ENCODE peak calls at places on chromosome 21, in four cellular contexts. T is AG09319, R is HT1080, A is fibroblast of lung. Q is an unnamed sample.
A peak's percentile ranks its signal among the peaks of the same experiment; 100 is the strongest.

GRCh38 chr21:14889080-14889805 is 175.6 kb downstream of the NRIP1 start:
- DNase-seq in T (no peak), R (no peak), A (peak; percentile 80), Q (peak; percentile 71)

GRCh38 chr21:15692711-15693110 is 37.1 kb upstream of the USP25 start:
- DNase-seq in T (no peak), R (no peak), A (no peak), Q (no peak)

GRCh38 chr21:36719614-36720013 is 20.7 kb downstream of the SIM2 start:
- DNase-seq in T (no peak), R (no peak), A (no peak), Q (no peak)

GRCh38 chr21:38241029-38241740 is 15.6 kb upstream of the KCNJ15 start:
- DNase-seq in T (no peak), R (no peak), A (no peak), Q (no peak)

GRCh38 chr21:33901421-33902288 is 13.9 kb downstream of the ATP5PO start:
- DNase-seq in T (no peak), R (peak; percentile 51), A (peak; percentile 63), Q (peak; percentile 55)

GRCh38 chr21:34558960-34559631 is 47.1 kb upstream of the KCNE1 start:
- DNase-seq in T (no peak), R (no peak), A (no peak), Q (no peak)

GRCh38 chr21:43667191-43667904 is 8.0 kb downstream of the RRP1B start:
- DNase-seq in T (no peak), R (peak; percentile 80), A (peak; percentile 72), Q (peak; percentile 45)

GRCh38 chr21:45579383-45580180 is 37.3 kb upstream of the SLC19A1 start:
- DNase-seq in T (no peak), R (no peak), A (no peak), Q (no peak)

GRCh38 chr21:34845521-34846213 is 176.9 kb downstream of the CLIC6 start:
- DNase-seq in T (no peak), R (peak; percentile 93), A (peak; percentile 93), Q (peak; percentile 95)